ENCODE peak calls at places on chromosomes 11 and 22, in seven cellular contexts. One of them, this sample, is unnamed.

GRCh38 chr11:112968988-112969714 is 7.9 kb downstream of the NCAM1 start:
- DNase-seq in left ventricle myocardium inferior: no peak
- DNase-seq in natural killer cell: no peak
- DNase-seq in glutamatergic neuron: no peak
- DNase-seq in uterus: no peak
- DNase-seq in cardiac muscle cell: no peak
- DNase-seq in fibroblast of lung: peak
- DNase-seq in this sample: no peak

GRCh38 chr11:57323503-57324153 is 1.1 kb downstream of the TNKS1BP1 start:
- DNase-seq in left ventricle myocardium inferior: no peak
- DNase-seq in natural killer cell: no peak
- DNase-seq in glutamatergic neuron: no peak
- DNase-seq in uterus: no peak
- DNase-seq in cardiac muscle cell: no peak
- DNase-seq in fibroblast of lung: peak
- DNase-seq in this sample: no peak

GRCh38 chr11:119584193-119585037 is 144.6 kb downstream of the NECTIN1 start:
- DNase-seq in left ventricle myocardium inferior: no peak
- DNase-seq in natural killer cell: no peak
- DNase-seq in glutamatergic neuron: peak
- DNase-seq in uterus: no peak
- DNase-seq in cardiac muscle cell: peak
- DNase-seq in fibroblast of lung: peak
- DNase-seq in this sample: peak

GRCh38 chr11:105673089-105673488 is 63.2 kb downstream of the GRIA4 start:
- DNase-seq in left ventricle myocardium inferior: no peak
- DNase-seq in natural killer cell: no peak
- DNase-seq in glutamatergic neuron: no peak
- DNase-seq in uterus: no peak
- DNase-seq in cardiac muscle cell: peak
- DNase-seq in fibroblast of lung: peak
- DNase-seq in this sample: peak

GRCh38 chr22:42967933-42968332 is 47.0 kb downstream of the PACSIN2 start:
- DNase-seq in left ventricle myocardium inferior: peak
- DNase-seq in natural killer cell: no peak
- DNase-seq in glutamatergic neuron: no peak
- DNase-seq in uterus: peak
- DNase-seq in cardiac muscle cell: no peak
- DNase-seq in fibroblast of lung: no peak
- DNase-seq in this sample: no peak

GRCh38 chr11:79199729-79200354 is 241.0 kb downstream of the TENM4 start:
- DNase-seq in left ventricle myocardium inferior: no peak
- DNase-seq in natural killer cell: no peak
- DNase-seq in glutamatergic neuron: no peak
- DNase-seq in uterus: no peak
- DNase-seq in cardiac muscle cell: peak
- DNase-seq in fibroblast of lung: no peak
- DNase-seq in this sample: no peak

GRCh38 chr22:17858033-17858432 is 83.8 kb upstream of the BID start:
- DNase-seq in left ventricle myocardium inferior: no peak
- DNase-seq in natural killer cell: no peak
- DNase-seq in glutamatergic neuron: no peak
- DNase-seq in uterus: no peak
- DNase-seq in cardiac muscle cell: no peak
- DNase-seq in fibroblast of lung: no peak
- DNase-seq in this sample: no peak

GRCh38 chr22:24432059-24432853 is 4.9 kb downstream of the ADORA2A start:
- DNase-seq in left ventricle myocardium inferior: peak
- DNase-seq in natural killer cell: no peak
- DNase-seq in glutamatergic neuron: no peak
- DNase-seq in uterus: peak
- DNase-seq in cardiac muscle cell: peak
- DNase-seq in fibroblast of lung: peak
- DNase-seq in this sample: peak

GRCh38 chr11:131748146-131749050 is 378.0 kb downstream of the NTM start:
- DNase-seq in left ventricle myocardium inferior: peak
- DNase-seq in natural killer cell: no peak
- DNase-seq in glutamatergic neuron: peak
- DNase-seq in uterus: peak
- DNase-seq in cardiac muscle cell: peak
- DNase-seq in fibroblast of lung: peak
- DNase-seq in this sample: peak

GRCh38 chr11:5007561-5007960 is 12.9 kb downstream of the OR51L1 start:
- DNase-seq in left ventricle myocardium inferior: no peak
- DNase-seq in natural killer cell: no peak
- DNase-seq in glutamatergic neuron: no peak
- DNase-seq in uterus: no peak
- DNase-seq in cardiac muscle cell: no peak
- DNase-seq in fibroblast of lung: no peak
- DNase-seq in this sample: no peak

GRCh38 chr11:112523477-112523876 is 262.8 kb upstream of the PLET1 start:
- DNase-seq in left ventricle myocardium inferior: peak
- DNase-seq in natural killer cell: no peak
- DNase-seq in glutamatergic neuron: no peak
- DNase-seq in uterus: no peak
- DNase-seq in cardiac muscle cell: peak
- DNase-seq in fibroblast of lung: no peak
- DNase-seq in this sample: no peak

GRCh38 chr11:125588505-125588904 is 4.1 kb upstream of the STT3A start:
- DNase-seq in left ventricle myocardium inferior: no peak
- DNase-seq in natural killer cell: no peak
- DNase-seq in glutamatergic neuron: no peak
- DNase-seq in uterus: no peak
- DNase-seq in cardiac muscle cell: no peak
- DNase-seq in fibroblast of lung: peak
- DNase-seq in this sample: no peak

GRCh38 chr11:94199367-94200130 is 70.9 kb downstream of the PANX1 start:
- DNase-seq in left ventricle myocardium inferior: no peak
- DNase-seq in natural killer cell: no peak
- DNase-seq in glutamatergic neuron: no peak
- DNase-seq in uterus: no peak
- DNase-seq in cardiac muscle cell: no peak
- DNase-seq in fibroblast of lung: peak
- DNase-seq in this sample: no peak

GRCh38 chr11:63639195-63639832 is 25.1 kb upstream of the PLAAT3 start:
- DNase-seq in left ventricle myocardium inferior: no peak
- DNase-seq in natural killer cell: no peak
- DNase-seq in glutamatergic neuron: no peak
- DNase-seq in uterus: no peak
- DNase-seq in cardiac muscle cell: no peak
- DNase-seq in fibroblast of lung: peak
- DNase-seq in this sample: no peak

GRCh38 chr11:36126703-36127102 is 162.5 kb downstream of the COMMD9 start:
- DNase-seq in left ventricle myocardium inferior: no peak
- DNase-seq in natural killer cell: no peak
- DNase-seq in glutamatergic neuron: no peak
- DNase-seq in uterus: no peak
- DNase-seq in cardiac muscle cell: no peak
- DNase-seq in fibroblast of lung: no peak
- DNase-seq in this sample: no peak

GRCh38 chr22:45029501-45029900 is 19.7 kb upstream of the PHF21B start:
- DNase-seq in left ventricle myocardium inferior: no peak
- DNase-seq in natural killer cell: no peak
- DNase-seq in glutamatergic neuron: no peak
- DNase-seq in uterus: no peak
- DNase-seq in cardiac muscle cell: no peak
- DNase-seq in fibroblast of lung: no peak
- DNase-seq in this sample: no peak

GRCh38 chr11:37076866-37077265 is 478.8 kb upstream of the RAG2 start:
- DNase-seq in left ventricle myocardium inferior: no peak
- DNase-seq in natural killer cell: no peak
- DNase-seq in glutamatergic neuron: no peak
- DNase-seq in uterus: no peak
- DNase-seq in cardiac muscle cell: peak
- DNase-seq in fibroblast of lung: no peak
- DNase-seq in this sample: no peak

GRCh38 chr22:44127353-44127752 is 53.4 kb upstream of the PARVG start:
- DNase-seq in left ventricle myocardium inferior: no peak
- DNase-seq in natural killer cell: no peak
- DNase-seq in glutamatergic neuron: no peak
- DNase-seq in uterus: no peak
- DNase-seq in cardiac muscle cell: no peak
- DNase-seq in fibroblast of lung: peak
- DNase-seq in this sample: no peak

GRCh38 chr11:64971421-64972233 is at the start of gene MAJIN:
- DNase-seq in left ventricle myocardium inferior: peak
- DNase-seq in natural killer cell: peak
- DNase-seq in glutamatergic neuron: peak
- DNase-seq in uterus: peak
- DNase-seq in cardiac muscle cell: no peak
- DNase-seq in fibroblast of lung: peak
- DNase-seq in this sample: peak

DNA sequence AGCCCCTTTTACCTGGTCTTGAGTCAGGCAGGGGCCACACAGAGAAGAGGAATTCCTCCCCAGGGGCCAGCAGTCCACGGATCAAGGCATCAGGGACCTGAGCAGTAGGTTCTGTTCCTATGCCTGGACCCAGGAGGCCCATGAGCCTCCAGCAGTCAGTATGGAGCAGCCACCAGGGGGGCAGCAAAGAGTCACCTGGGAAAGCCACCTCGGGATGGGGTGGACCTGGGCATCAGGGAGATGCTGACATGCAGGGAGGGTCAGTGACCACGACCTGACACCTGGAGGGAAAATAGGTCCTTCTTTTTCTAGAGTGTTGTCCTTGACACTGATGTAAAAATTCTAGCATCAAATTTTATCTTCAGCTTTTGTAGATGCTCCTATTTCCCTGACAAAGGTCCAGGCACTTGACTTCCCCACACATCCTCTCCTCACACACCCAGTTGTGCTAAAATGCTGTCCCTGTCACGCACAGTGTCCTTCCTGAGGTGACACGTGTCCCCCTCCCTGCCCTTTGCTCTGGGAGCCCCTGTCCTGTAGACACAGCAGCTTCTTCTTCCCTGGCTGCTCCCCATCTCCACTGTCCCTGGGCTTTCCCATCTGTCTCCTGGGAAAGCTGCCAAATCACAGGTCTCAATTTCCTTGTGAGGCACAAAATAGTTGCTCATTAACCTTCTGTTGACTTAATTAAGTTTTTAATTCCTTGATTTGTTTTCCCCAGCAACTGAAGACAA is 70.0 kb upstream of the IGLL5 start:
- DNase-seq in left ventricle myocardium inferior: no peak
- DNase-seq in natural killer cell: no peak
- DNase-seq in glutamatergic neuron: no peak
- DNase-seq in uterus: no peak
- DNase-seq in cardiac muscle cell: no peak
- DNase-seq in fibroblast of lung: no peak
- DNase-seq in this sample: peak
- TF ChIP-seq CTCF in left ventricle myocardium inferior: no peak
- TF ChIP-seq CTCF in natural killer cell: no peak
- TF ChIP-seq CTCF in glutamatergic neuron: no peak
- TF ChIP-seq CTCF in uterus: no peak
- TF ChIP-seq CTCF in cardiac muscle cell: no peak
- TF ChIP-seq CTCF in fibroblast of lung: no peak
- TF ChIP-seq CTCF in this sample: no peak

DNA sequence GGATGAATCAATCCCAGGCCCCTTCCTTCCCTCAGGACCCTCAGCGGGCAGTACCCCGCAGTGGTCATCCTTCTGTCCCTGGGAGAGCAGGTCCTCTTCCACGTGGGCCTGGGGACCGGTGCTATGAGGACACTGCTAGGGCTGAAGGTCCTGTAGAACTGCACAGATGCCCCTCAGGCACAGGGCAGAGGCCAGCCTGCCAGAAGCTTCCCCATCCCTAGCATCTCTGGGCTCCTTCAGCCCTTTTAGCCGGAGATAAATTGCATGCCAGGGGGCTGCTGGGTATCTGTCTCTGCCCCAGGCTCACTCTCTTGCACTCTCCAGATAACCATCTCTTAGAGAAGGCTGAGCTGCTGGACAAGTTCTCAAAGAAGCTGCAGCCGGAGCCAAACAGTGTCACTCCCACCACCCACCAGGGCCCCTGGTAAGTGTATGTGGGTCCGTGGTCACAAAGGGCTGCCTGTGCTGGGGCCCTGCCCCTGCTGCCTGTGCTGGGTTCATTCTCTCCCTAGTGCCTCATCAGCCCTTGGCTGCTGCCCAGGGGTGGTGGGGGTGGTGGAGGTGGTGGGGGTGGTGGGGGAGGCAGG is 2.3 kb downstream of the ATG16L2 start:
- DNase-seq in left ventricle myocardium inferior: no peak
- DNase-seq in natural killer cell: no peak
- DNase-seq in glutamatergic neuron: no peak
- DNase-seq in uterus: no peak
- DNase-seq in cardiac muscle cell: no peak
- DNase-seq in fibroblast of lung: no peak
- DNase-seq in this sample: no peak
- TF ChIP-seq CTCF in left ventricle myocardium inferior: no peak
- TF ChIP-seq CTCF in natural killer cell: no peak
- TF ChIP-seq CTCF in glutamatergic neuron: no peak
- TF ChIP-seq CTCF in uterus: no peak
- TF ChIP-seq CTCF in cardiac muscle cell: no peak
- TF ChIP-seq CTCF in fibroblast of lung: no peak
- TF ChIP-seq CTCF in this sample: no peak

GRCh38 chr22:27372969-27373670 is 428.4 kb downstream of the MN1 start:
- DNase-seq in left ventricle myocardium inferior: no peak
- DNase-seq in natural killer cell: no peak
- DNase-seq in glutamatergic neuron: peak
- DNase-seq in uterus: no peak
- DNase-seq in cardiac muscle cell: peak
- DNase-seq in fibroblast of lung: peak
- DNase-seq in this sample: peak

GRCh38 chr22:27370987-27371386 is 430.6 kb downstream of the MN1 start:
- DNase-seq in left ventricle myocardium inferior: no peak
- DNase-seq in natural killer cell: no peak
- DNase-seq in glutamatergic neuron: no peak
- DNase-seq in uterus: no peak
- DNase-seq in cardiac muscle cell: no peak
- DNase-seq in fibroblast of lung: no peak
- DNase-seq in this sample: no peak

GRCh38 chr22:27372364-27372763 is 429.2 kb downstream of the MN1 start:
- DNase-seq in left ventricle myocardium inferior: no peak
- DNase-seq in natural killer cell: no peak
- DNase-seq in glutamatergic neuron: no peak
- DNase-seq in uterus: no peak
- DNase-seq in cardiac muscle cell: no peak
- DNase-seq in fibroblast of lung: no peak
- DNase-seq in this sample: no peak

DNA sequence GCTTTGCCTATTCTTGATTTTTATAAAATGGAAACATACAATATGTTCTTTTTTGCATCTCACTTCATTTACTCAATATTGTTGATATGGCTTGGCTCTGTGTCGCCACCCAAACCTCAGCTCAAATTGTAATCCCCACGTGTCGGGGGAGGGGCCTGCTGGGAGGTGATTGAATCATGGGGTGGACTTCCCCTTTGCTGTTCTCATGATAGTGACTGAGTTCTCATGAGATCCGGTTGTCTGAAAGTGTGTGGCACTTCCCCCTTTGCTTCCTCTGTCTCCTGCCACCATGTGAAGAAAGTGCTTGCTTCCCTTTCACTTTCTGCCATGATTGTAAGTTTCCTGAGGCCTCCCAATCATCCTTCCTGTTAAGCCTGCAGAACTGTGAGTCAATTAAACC is 431.3 kb downstream of the MN1 start:
- DNase-seq in left ventricle myocardium inferior: no peak
- DNase-seq in natural killer cell: no peak
- DNase-seq in glutamatergic neuron: no peak
- DNase-seq in uterus: no peak
- DNase-seq in cardiac muscle cell: no peak
- DNase-seq in fibroblast of lung: no peak
- DNase-seq in this sample: no peak
- TF ChIP-seq CTCF in left ventricle myocardium inferior: no peak
- TF ChIP-seq CTCF in natural killer cell: no peak
- TF ChIP-seq CTCF in glutamatergic neuron: no peak
- TF ChIP-seq CTCF in uterus: no peak
- TF ChIP-seq CTCF in cardiac muscle cell: no peak
- TF ChIP-seq CTCF in fibroblast of lung: no peak
- TF ChIP-seq CTCF in this sample: no peak

GRCh38 chr22:37636186-37636948 is 3.1 kb upstream of the SH3BP1 start:
- DNase-seq in left ventricle myocardium inferior: no peak
- DNase-seq in natural killer cell: peak
- DNase-seq in glutamatergic neuron: no peak
- DNase-seq in uterus: no peak
- DNase-seq in cardiac muscle cell: no peak
- DNase-seq in fibroblast of lung: peak
- DNase-seq in this sample: no peak
- TF ChIP-seq CTCF in left ventricle myocardium inferior: no peak
- TF ChIP-seq CTCF in natural killer cell: peak
- TF ChIP-seq CTCF in glutamatergic neuron: no peak
- TF ChIP-seq CTCF in uterus: no peak
- TF ChIP-seq CTCF in cardiac muscle cell: peak
- TF ChIP-seq CTCF in fibroblast of lung: peak
- TF ChIP-seq CTCF in this sample: no peak